ENCODE peak calls at places on chromosome 22, in four cellular contexts. J is WTC11, N is endothelial cell of umbilical vein, M is A549. X is an unnamed sample.

GRCh38 chr22:29049655-29050263 is 11.9 kb downstream of the C22orf31 start:
- DNase-seq in M (no peak), N (no peak), J (no peak), X (no peak)

GRCh38 chr22:23775779-23776375 is 3.2 kb downstream of the MMP11 start:
- DNase-seq in J (no peak), N (no peak), M (peak), X (no peak)

GRCh38 chr22:41047741-41048140 is 44.7 kb upstream of the EP300 start:
- DNase-seq in M (no peak), J (no peak), N (no peak), X (no peak)

GRCh38 chr22:17201285-17201945 is 17.8 kb downstream of the ADA2 start:
- DNase-seq in M (peak), N (peak), J (no peak), X (no peak)

GRCh38 chr22:30728829-30729228 is 34.2 kb downstream of the OSBP2 start:
- DNase-seq in N (no peak), M (no peak), J (no peak), X (no peak)

GRCh38 chr22:50312371-50312770 is 4.9 kb upstream of the PLXNB2 start:
- DNase-seq in J (no peak), N (no peak), M (no peak), X (no peak)

GRCh38 chr22:24108073-24108472 is 73.2 kb upstream of the SUSD2 start:
- DNase-seq in M (no peak), N (no peak), J (peak), X (no peak)

GRCh38 chr22:49303781-49304461 is 523.8 kb downstream of the BRD1 start:
- DNase-seq in J (no peak), M (no peak), N (no peak), X (no peak)

GRCh38 chr22:41596776-41597634 is 7.4 kb upstream of the PMM1 start:
- DNase-seq in M (peak), J (peak), N (peak), X (no peak)

GRCh38 chr22:48305726-48306235 is 1521.9 kb downstream of the BRD1 start:
- DNase-seq in J (no peak), M (no peak), N (no peak), X (no peak)

GRCh38 chr22:47027766-47028165 is 265.3 kb downstream of the TBC1D22A start:
- DNase-seq in J (no peak), M (no peak), N (no peak), X (no peak)

GRCh38 chr22:41699264-41700104 is at the start of gene MEI1:
- DNase-seq in M (peak), N (peak), J (peak), X (no peak)

GRCh38 chr22:31491218-31491962 is 1.7 kb upstream of the EIF4ENIF1 start:
- DNase-seq in M (no peak), N (no peak), J (no peak), X (no peak)

GRCh38 chr22:20116376-20116950 is 559 bp downstream of the RANBP1 start:
- DNase-seq in M (no peak), J (no peak), N (no peak), X (no peak)
- TF ChIP-seq MAX in M (no peak), J (no peak), N (no peak), X (no peak)

DNA sequence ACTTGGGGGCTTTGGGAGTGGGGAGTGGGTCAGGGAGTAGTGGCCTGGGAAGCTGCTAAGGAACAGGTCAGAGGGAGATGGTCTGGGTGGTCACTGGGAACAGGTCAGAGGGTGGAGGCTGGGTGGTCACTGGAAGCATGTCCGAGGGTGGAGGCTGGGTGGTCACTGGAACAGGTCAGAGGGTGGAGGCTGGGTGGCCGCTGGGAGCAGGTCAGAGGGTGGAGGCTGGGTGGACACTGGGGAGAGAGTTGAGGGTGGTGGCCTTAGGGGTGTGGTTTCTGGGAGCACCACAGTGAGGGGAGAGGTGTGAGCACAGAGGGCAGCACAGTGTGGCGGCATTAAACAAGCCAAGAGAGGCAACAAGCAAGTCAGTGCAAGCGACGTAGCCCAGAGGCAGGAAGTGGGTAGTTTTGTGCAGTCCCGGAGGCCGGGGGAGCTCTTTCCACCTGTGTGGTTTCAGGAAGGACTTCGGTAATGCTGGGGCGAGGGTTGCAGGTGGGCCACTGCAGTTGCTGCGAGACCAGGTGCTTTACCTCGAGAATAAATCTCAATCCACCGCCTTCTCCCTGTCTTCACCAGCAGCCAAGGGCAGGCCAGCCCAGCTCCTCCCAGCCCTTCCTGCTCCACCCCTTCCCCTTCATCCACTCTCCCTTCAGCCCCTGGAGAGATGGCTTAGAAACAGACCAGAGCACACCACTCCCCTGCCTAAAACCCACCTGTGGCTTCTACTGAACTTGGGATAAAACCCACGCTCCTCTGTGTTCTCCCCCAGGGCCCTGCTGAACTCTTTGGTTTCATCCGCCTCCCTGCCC is 3.2 kb upstream of the CACNA1I start:
- DNase-seq in N (no peak), M (no peak), J (no peak), X (no peak)
- TF ChIP-seq MAX in N (no peak), M (no peak), J (no peak), X (no peak)

DNA sequence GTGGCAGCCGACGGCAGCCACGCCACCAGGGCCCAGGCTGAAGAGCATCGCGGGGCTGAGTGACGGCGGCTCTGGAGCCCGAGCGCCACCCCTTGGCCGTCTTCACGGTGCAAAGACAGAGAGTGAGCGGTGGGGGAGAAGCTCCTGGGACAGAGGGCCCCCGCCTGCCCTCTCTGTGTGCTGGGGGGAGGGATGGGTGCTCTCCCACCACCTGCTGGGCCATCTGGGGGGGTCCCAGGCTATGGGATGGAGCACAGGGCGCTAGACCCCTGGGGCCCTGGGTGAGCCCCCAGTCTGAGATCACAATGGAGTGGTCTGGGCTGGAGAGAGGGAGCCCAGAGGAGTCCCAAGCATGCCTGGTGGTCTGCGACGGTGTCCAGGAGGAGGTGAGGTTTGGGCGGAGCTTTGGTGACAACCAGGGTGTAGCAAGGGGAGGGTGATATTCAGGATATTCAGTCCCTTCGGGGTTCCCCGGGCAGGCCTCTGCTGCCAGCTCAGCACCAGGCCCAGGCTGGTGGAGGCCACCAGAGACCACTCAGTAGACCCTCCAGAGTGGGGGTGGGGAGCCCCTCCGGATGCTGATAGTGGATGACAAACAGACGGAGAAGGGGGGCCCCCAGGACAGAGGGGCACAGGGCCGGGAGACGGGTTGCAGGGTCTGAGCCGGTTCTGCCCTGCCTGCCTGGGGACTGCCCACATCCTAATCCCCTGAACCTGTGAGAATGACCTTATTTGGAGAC is 78.1 kb upstream of the PRR5 start:
- DNase-seq in M (peak), J (peak), N (no peak), X (no peak)
- TF ChIP-seq MAX in M (no peak), J (no peak), N (no peak), X (no peak)

GRCh38 chr22:38244106-38244505 is 28.7 kb downstream of the TMEM184B start:
- DNase-seq in N (no peak), J (no peak), M (no peak), X (no peak)
- TF ChIP-seq MAX in N (no peak), J (no peak), M (no peak), X (no peak)

GRCh38 chr22:44456661-44457412 is 41.2 kb downstream of the RTL6 start:
- DNase-seq in N (no peak), J (no peak), M (no peak), X (no peak)

GRCh38 chr22:44454113-44454769 is 43.8 kb downstream of the RTL6 start:
- DNase-seq in M (no peak), J (no peak), N (no peak), X (no peak)

GRCh38 chr22:44455963-44456358 is 42.1 kb downstream of the RTL6 start:
- DNase-seq in J (no peak), N (no peak), M (no peak), X (no peak)

GRCh38 chr22:44453441-44454112 is 44.5 kb downstream of the RTL6 start:
- DNase-seq in N (no peak), J (no peak), M (no peak), X (no peak)

GRCh38 chr22:44455151-44455962 is 42.7 kb downstream of the RTL6 start:
- DNase-seq in N (no peak), M (no peak), J (no peak), X (no peak)
- TF ChIP-seq MAX in N (no peak), M (no peak), J (no peak), X (no peak)

GRCh38 chr22:42800731-42801536 is 56.1 kb downstream of the ARFGAP3 start:
- DNase-seq in N (no peak), M (no peak), J (no peak), X (no peak)

GRCh38 chr22:42805998-42806481 is 51.0 kb downstream of the ARFGAP3 start:
- DNase-seq in J (no peak), N (peak), M (no peak), X (no peak)

GRCh38 chr22:42801537-42802165 is 55.4 kb downstream of the ARFGAP3 start:
- DNase-seq in J (no peak), M (no peak), N (no peak), X (no peak)

GRCh38 chr22:42805016-42805997 is 51.8 kb downstream of the ARFGAP3 start:
- DNase-seq in N (peak), M (peak), J (no peak), X (no peak)

GRCh38 chr22:42803454-42803853 is 53.6 kb downstream of the ARFGAP3 start:
- DNase-seq in J (no peak), N (no peak), M (no peak), X (no peak)
- TF ChIP-seq MAX in J (no peak), N (no peak), M (no peak), X (no peak)

GRCh38 chr22:45441158-45441557 is 27.7 kb downstream of the RIBC2 start:
- DNase-seq in N (peak), J (peak), M (peak), X (peak)
- TF ChIP-seq MAX in N (no peak), J (no peak), M (peak), X (no peak)